ENCODE peak calls at places on chromosomes 2 and 18, in six cellular contexts. One of them, this sample, is unnamed.

GRCh38 chr18:55489034-55489741 is 98.8 kb downstream of the TCF4 start:
- ATAC-seq in HepG2: no peak
- ATAC-seq in left cardiac atrium: no peak
- ATAC-seq in RWPE2: no peak
- ATAC-seq in A549: no peak
- ATAC-seq in sciatic nerve: peak; percentile 33
- ATAC-seq in this sample: peak; percentile 67

GRCh38 chr2:234257859-234258561 is 207.5 kb downstream of the SPP2 start:
- ATAC-seq in HepG2: peak; percentile 97
- ATAC-seq in left cardiac atrium: peak; percentile 47
- ATAC-seq in RWPE2: peak; percentile 93
- ATAC-seq in A549: peak; percentile 99
- ATAC-seq in sciatic nerve: peak; percentile 75
- ATAC-seq in this sample: peak; percentile 100

GRCh38 chr2:117942958-117943672 is 70.8 kb downstream of the CCDC93 start:
- ATAC-seq in HepG2: no peak
- ATAC-seq in left cardiac atrium: no peak
- ATAC-seq in RWPE2: no peak
- ATAC-seq in A549: no peak
- ATAC-seq in sciatic nerve: no peak
- ATAC-seq in this sample: peak; percentile 85

GRCh38 chr2:205696541-205697441 is 14.5 kb downstream of the NRP2 start:
- ATAC-seq in HepG2: peak; percentile 85
- ATAC-seq in left cardiac atrium: no peak
- ATAC-seq in RWPE2: no peak
- ATAC-seq in A549: peak; percentile 51
- ATAC-seq in sciatic nerve: peak; percentile 57
- ATAC-seq in this sample: peak; percentile 63

GRCh38 chr2:134401789-134402188 is 147.9 kb downstream of the MGAT5 start:
- ATAC-seq in HepG2: no peak
- ATAC-seq in left cardiac atrium: peak; percentile 79
- ATAC-seq in RWPE2: no peak
- ATAC-seq in A549: no peak
- ATAC-seq in sciatic nerve: peak; percentile 92
- ATAC-seq in this sample: no peak

GRCh38 chr2:105055613-105056012 is 17.7 kb downstream of the MRPS9 start:
- ATAC-seq in HepG2: no peak
- ATAC-seq in left cardiac atrium: no peak
- ATAC-seq in RWPE2: no peak
- ATAC-seq in A549: no peak
- ATAC-seq in sciatic nerve: no peak
- ATAC-seq in this sample: no peak

GRCh38 chr2:19861771-19862170 is 40.0 kb downstream of the TTC32 start:
- ATAC-seq in HepG2: no peak
- ATAC-seq in left cardiac atrium: no peak
- ATAC-seq in RWPE2: no peak
- ATAC-seq in A549: no peak
- ATAC-seq in sciatic nerve: no peak
- ATAC-seq in this sample: no peak

GRCh38 chr2:31202041-31202440 is 15.3 kb downstream of the CAPN14 start:
- ATAC-seq in HepG2: no peak
- ATAC-seq in left cardiac atrium: no peak
- ATAC-seq in RWPE2: no peak
- ATAC-seq in A549: no peak
- ATAC-seq in sciatic nerve: no peak
- ATAC-seq in this sample: no peak

GRCh38 chr2:64837925-64838641 is 151.1 kb upstream of the SLC1A4 start:
- ATAC-seq in HepG2: peak; percentile 26
- ATAC-seq in left cardiac atrium: peak; percentile 48
- ATAC-seq in RWPE2: peak; percentile 58
- ATAC-seq in A549: peak; percentile 28
- ATAC-seq in sciatic nerve: peak; percentile 40
- ATAC-seq in this sample: peak; percentile 54

GRCh38 chr2:199764273-199764800 is 86.7 kb downstream of the FTCDNL1 start:
- ATAC-seq in HepG2: peak; percentile 94
- ATAC-seq in left cardiac atrium: no peak
- ATAC-seq in RWPE2: no peak
- ATAC-seq in A549: no peak
- ATAC-seq in sciatic nerve: no peak
- ATAC-seq in this sample: no peak

GRCh38 chr18:23460285-23461273 is 7.5 kb downstream of the RIOK3 start:
- ATAC-seq in HepG2: peak; percentile 97
- ATAC-seq in left cardiac atrium: no peak
- ATAC-seq in RWPE2: no peak
- ATAC-seq in A549: no peak
- ATAC-seq in sciatic nerve: no peak
- ATAC-seq in this sample: no peak

GRCh38 chr2:215517391-215517790 is 81.5 kb upstream of the FN1 start:
- ATAC-seq in HepG2: no peak
- ATAC-seq in left cardiac atrium: no peak
- ATAC-seq in RWPE2: no peak
- ATAC-seq in A549: no peak
- ATAC-seq in sciatic nerve: no peak
- ATAC-seq in this sample: no peak

GRCh38 chr2:204947448-204947847 is 402.2 kb downstream of the PARD3B start:
- ATAC-seq in HepG2: peak; percentile 59
- ATAC-seq in left cardiac atrium: no peak
- ATAC-seq in RWPE2: no peak
- ATAC-seq in A549: no peak
- ATAC-seq in sciatic nerve: no peak
- ATAC-seq in this sample: no peak

GRCh38 chr2:19607931-19608762 is 249.7 kb upstream of the OSR1 start:
- ATAC-seq in HepG2: no peak
- ATAC-seq in left cardiac atrium: no peak
- ATAC-seq in RWPE2: peak; percentile 71
- ATAC-seq in A549: peak; percentile 78
- ATAC-seq in sciatic nerve: peak; percentile 75
- ATAC-seq in this sample: peak; percentile 50

GRCh38 chr2:71122917-71123316 is 7.1 kb downstream of the MCEE start:
- ATAC-seq in HepG2: no peak
- ATAC-seq in left cardiac atrium: no peak
- ATAC-seq in RWPE2: no peak
- ATAC-seq in A549: no peak
- ATAC-seq in sciatic nerve: no peak
- ATAC-seq in this sample: no peak

GRCh38 chr2:19569300-19569791 is 210.9 kb upstream of the OSR1 start:
- ATAC-seq in HepG2: peak; percentile 53
- ATAC-seq in left cardiac atrium: no peak
- ATAC-seq in RWPE2: peak; percentile 70
- ATAC-seq in A549: peak; percentile 64
- ATAC-seq in sciatic nerve: no peak
- ATAC-seq in this sample: no peak

GRCh38 chr2:147854557-147855134 is 9.8 kb downstream of the ACVR2A start:
- ATAC-seq in HepG2: no peak
- ATAC-seq in left cardiac atrium: no peak
- ATAC-seq in RWPE2: no peak
- ATAC-seq in A549: no peak
- ATAC-seq in sciatic nerve: no peak
- ATAC-seq in this sample: no peak

GRCh38 chr2:88843061-88843460 is 151.6 kb downstream of the RPIA start:
- ATAC-seq in HepG2: no peak
- ATAC-seq in left cardiac atrium: no peak
- ATAC-seq in RWPE2: no peak
- ATAC-seq in A549: no peak
- ATAC-seq in sciatic nerve: no peak
- ATAC-seq in this sample: no peak

GRCh38 chr2:79120194-79120713 is at the start of gene REG1A:
- ATAC-seq in HepG2: no peak
- ATAC-seq in left cardiac atrium: no peak
- ATAC-seq in RWPE2: no peak
- ATAC-seq in A549: no peak
- ATAC-seq in sciatic nerve: no peak
- ATAC-seq in this sample: no peak

GRCh38 chr18:499351-500229 is 911 bp downstream of the COLEC12 start:
- ATAC-seq in HepG2: peak; percentile 32
- ATAC-seq in left cardiac atrium: peak; percentile 21
- ATAC-seq in RWPE2: peak; percentile 34
- ATAC-seq in A549: no peak
- ATAC-seq in sciatic nerve: peak; percentile 48
- ATAC-seq in this sample: peak; percentile 69

GRCh38 chr18:63208676-63209075 is 110.9 kb downstream of the BCL2 start:
- ATAC-seq in HepG2: no peak
- ATAC-seq in left cardiac atrium: peak; percentile 42
- ATAC-seq in RWPE2: no peak
- ATAC-seq in A549: no peak
- ATAC-seq in sciatic nerve: peak; percentile 19
- ATAC-seq in this sample: no peak

GRCh38 chr18:68779169-68779568 is 18.7 kb upstream of the CCDC102B start:
- ATAC-seq in HepG2: no peak
- ATAC-seq in left cardiac atrium: no peak
- ATAC-seq in RWPE2: peak; percentile 36
- ATAC-seq in A549: no peak
- ATAC-seq in sciatic nerve: peak; percentile 26
- ATAC-seq in this sample: no peak

This sample was measured in SK-N-SH treated with all-trans-retinoic acid at 6 μM for 48 hours.